ENCODE peak calls at places on chromosomes 16 and 17, in nine cellular contexts. W is nephron progenitor cell, S is SW 1271, B is NCI-H345, I is uterus, Q is hippocampal formation, X is NCI-H2029, E is putamen, Z is nucleus accumbens. G is an unnamed sample.

GRCh38 chr17:45902892-45903346 is 8.6 kb downstream of the MAPT start:
- DNase-seq in W (no peak), S (no peak), B (peak; percentile 70), I (no peak), Q (no peak), X (peak; percentile 85), E (no peak), Z (no peak), G (no peak)

GRCh38 chr16:58086381-58087208 is 42.6 kb downstream of the CFAP20 start:
- DNase-seq in W (no peak), S (no peak), B (peak; percentile 81), I (no peak), Q (no peak), X (no peak), E (no peak), Z (no peak), G (no peak)

GRCh38 chr17:57482657-57483056 is 226.3 kb downstream of the MSI2 start:
- DNase-seq in W (no peak), S (no peak), B (no peak), I (no peak), Q (no peak), X (no peak), E (no peak), Z (no peak), G (no peak)

GRCh38 chr16:46730126-46730525 is 18.0 kb downstream of the MYLK3 start:
- DNase-seq in W (no peak), S (no peak), B (no peak), I (no peak), Q (no peak), X (no peak), E (no peak), Z (no peak), G (no peak)

GRCh38 chr17:31696184-31696602 is 162.9 kb downstream of the COPRS start:
- DNase-seq in W (peak; percentile 66), S (no peak), B (no peak), I (peak; percentile 86), Q (peak; percentile 37), X (no peak), E (peak; percentile 19), Z (peak; percentile 1), G (no peak)

GRCh38 chr17:1560582-1561170 is 1.9 kb downstream of the PITPNA start:
- DNase-seq in W (no peak), S (no peak), B (no peak), I (no peak), Q (no peak), X (no peak), E (no peak), Z (no peak), G (no peak)

GRCh38 chr16:82257990-82258389 is 88.0 kb upstream of the MPHOSPH6 start:
- DNase-seq in W (no peak), S (no peak), B (no peak), I (no peak), Q (no peak), X (no peak), E (no peak), Z (no peak), G (no peak)

GRCh38 chr17:64163468-64163867 is 33.5 kb upstream of the ERN1 start:
- DNase-seq in W (no peak), S (no peak), B (no peak), I (no peak), Q (no peak), X (no peak), E (no peak), Z (no peak), G (no peak)

GRCh38 chr16:90034504-90034903 is 15.2 kb upstream of the DBNDD1 start:
- DNase-seq in W (no peak), S (no peak), B (no peak), I (no peak), Q (no peak), X (no peak), E (no peak), Z (no peak), G (no peak)

GRCh38 chr17:80153004-80153403 is 6.1 kb upstream of the EIF4A3 start:
- DNase-seq in W (no peak), S (no peak), B (no peak), I (no peak), Q (no peak), X (no peak), E (no peak), Z (no peak), G (no peak)

GRCh38 chr17:49904904-49905303 is 57.0 kb upstream of the TAC4 start:
- DNase-seq in W (no peak), S (no peak), B (no peak), I (no peak), Q (no peak), X (no peak), E (no peak), Z (no peak), G (no peak)

GRCh38 chr16:77807-78443 is at the start of gene MPG:
- DNase-seq in W (peak; percentile 87), S (peak; percentile 54), B (peak; percentile 78), I (peak; percentile 92), Q (peak; percentile 70), X (peak; percentile 63), E (peak; percentile 79), Z (peak; percentile 68), G (peak; percentile 81)

GRCh38 chr16:16982614-16983013 is 488.1 kb downstream of the XYLT1 start:
- DNase-seq in W (no peak), S (no peak), B (peak; percentile 19), I (no peak), Q (no peak), X (peak; percentile 67), E (no peak), Z (no peak), G (no peak)

GRCh38 chr16:53504161-53504663 is 1.2 kb upstream of the AKTIP start:
- DNase-seq in W (peak; percentile 14), S (peak; percentile 6), B (peak; percentile 37), I (peak; percentile 59), Q (peak; percentile 51), X (no peak), E (peak; percentile 46), Z (peak; percentile 47), G (peak; percentile 33)

GRCh38 chr16:11277607-11278337 is 1.5 kb upstream of the PRM2 start:
- DNase-seq in W (no peak), S (no peak), B (no peak), I (no peak), Q (no peak), X (no peak), E (no peak), Z (no peak), G (no peak)

GRCh38 chr17:76569607-76570279 is 15.9 kb downstream of the ST6GALNAC2 start:
- DNase-seq in W (no peak), S (no peak), B (no peak), I (no peak), Q (peak; percentile 65), X (no peak), E (peak; percentile 68), Z (peak; percentile 17), G (peak; percentile 73)

GRCh38 chr16:79380990-79381389 is 219.5 kb downstream of the MAF start:
- DNase-seq in W (no peak), S (no peak), B (no peak), I (no peak), Q (no peak), X (no peak), E (no peak), Z (no peak), G (no peak)

GRCh38 chr16:89721644-89722391 is 481 bp downstream of the ZNF276 start:
- DNase-seq in W (peak; percentile 63), S (peak; percentile 47), B (peak; percentile 21), I (peak; percentile 34), Q (peak; percentile 27), X (no peak), E (no peak), Z (peak; percentile 32), G (no peak)

GRCh38 chr17:50589112-50589712 is 28.7 kb downstream of the CACNA1G start:
- DNase-seq in W (no peak), S (no peak), B (no peak), I (no peak), Q (no peak), X (peak; percentile 70), E (no peak), Z (no peak), G (no peak)

GRCh38 chr16:57590654-57591085 is 37.8 kb upstream of the ADGRG1 start:
- DNase-seq in W (no peak), S (peak; percentile 29), B (no peak), I (no peak), Q (no peak), X (no peak), E (no peak), Z (no peak), G (no peak)

GRCh38 chr16:937723-938122 is 33.1 kb downstream of the LMF1 start:
- DNase-seq in W (no peak), S (no peak), B (no peak), I (no peak), Q (no peak), X (no peak), E (no peak), Z (no peak), G (no peak)

GRCh38 chr17:18932360-18933055 is 19.5 kb upstream of the SLC5A10 start:
- DNase-seq in W (no peak), S (no peak), B (no peak), I (no peak), Q (no peak), X (no peak), E (no peak), Z (no peak), G (no peak)